ENCODE peak calls at places on chromosome 16, in five cellular contexts. D, X, I, F and J are unnamed samples.

GRCh38 chr16:81896902-81897301 is 114.4 kb downstream of the SDR42E1 start:
- DNase-seq in I (no peak), D (no peak), F (peak; percentile 55), X (no peak), J (no peak)

GRCh38 chr16:72301416-72302048 is 129.6 kb upstream of the PMFBP1 start:
- DNase-seq in I (no peak), D (no peak), X (no peak), F (no peak), J (no peak)

GRCh38 chr16:3609895-3610697 is 1.3 kb downstream of the SLX4 start:
- DNase-seq in I (no peak), X (no peak), F (no peak), D (no peak), J (no peak)

GRCh38 chr16:55047331-55047730 is 116.7 kb downstream of the IRX5 start:
- DNase-seq in F (no peak), I (no peak), X (no peak), D (no peak), J (no peak)

GRCh38 chr16:17339764-17340541 is 130.8 kb downstream of the XYLT1 start:
- DNase-seq in F (no peak), X (no peak), I (no peak), D (no peak), J (no peak)

GRCh38 chr16:2496223-2497115 is 17.3 kb upstream of the ATP6V0C start:
- DNase-seq in D (no peak), F (no peak), X (no peak), I (no peak), J (no peak)

GRCh38 chr16:25896412-25896811 is 204.7 kb downstream of the HS3ST4 start:
- DNase-seq in I (no peak), D (no peak), X (no peak), F (no peak), J (no peak)

GRCh38 chr16:17301593-17302135 is 169.1 kb downstream of the XYLT1 start:
- DNase-seq in D (no peak), F (no peak), I (no peak), X (no peak), J (no peak)

GRCh38 chr16:89506791-89507191 is 1.4 kb upstream of the SPG7 start:
- DNase-seq in D (no peak), F (no peak), I (peak; percentile 64), X (no peak), J (no peak)